ENCODE peak calls at places on chromosome 6, in seven cellular contexts. M, V, Z, L, Y, N and T are unnamed samples.

GRCh38 chr6:32189742-32190053 is 304 bp downstream of the PBX2 start:
- DNase-seq in L (no peak), V (peak), M (no peak), N (no peak), Z (no peak), Y (no peak), T (no peak)

GRCh38 chr6:124738496-124738895 is 223.7 kb upstream of the RNF217 start:
- DNase-seq in Z (no peak), L (no peak), Y (no peak), V (no peak), N (no peak), M (no peak), T (no peak)

GRCh38 chr6:47041741-47042140 is 391 bp downstream of the ADGRF1 start:
- DNase-seq in V (no peak), L (no peak), Y (no peak), M (no peak), N (no peak), Z (no peak), T (no peak)

GRCh38 chr6:34982424-34982852 is 93.4 kb downstream of the ANKS1A start:
- DNase-seq in Z (no peak), Y (peak), V (no peak), L (peak), M (no peak), N (no peak), T (no peak)

GRCh38 chr6:44190712-44191111 is 26.0 kb upstream of the MYMX start:
- DNase-seq in Y (no peak), N (no peak), M (peak), Z (no peak), L (no peak), V (no peak), T (no peak)

GRCh38 chr6:100210138-100210872 is 216.3 kb upstream of the MCHR2 start:
- DNase-seq in Z (no peak), V (no peak), Y (no peak), N (no peak), L (no peak), M (no peak), T (no peak)

GRCh38 chr6:164665328-164665727 is 644.1 kb downstream of the C6orf118 start:
- DNase-seq in Y (no peak), N (no peak), L (no peak), V (no peak), M (no peak), Z (no peak), T (no peak)

GRCh38 chr6:5135783-5136376 is 50.7 kb downstream of the PPP1R3G start:
- DNase-seq in Y (peak), N (no peak), V (peak), L (peak), Z (peak), M (no peak), T (no peak)

GRCh38 chr6:21946298-21946783 is 350.5 kb downstream of the PRL start:
- DNase-seq in N (no peak), L (no peak), Y (no peak), M (no peak), V (no peak), Z (no peak), T (no peak)

GRCh38 chr6:89616531-89616930 is 22.0 kb downstream of the LYRM2 start:
- DNase-seq in M (no peak), V (no peak), L (no peak), Y (no peak), Z (peak), N (no peak), T (no peak)

GRCh38 chr6:43856005-43856765 is 86.2 kb downstream of the VEGFA start:
- DNase-seq in M (no peak), Z (no peak), Y (peak), N (no peak), L (peak), V (peak), T (no peak)

GRCh38 chr6:27726620-27727023 is 185.6 kb downstream of the OR2B2 start:
- DNase-seq in N (no peak), L (peak), Z (peak), M (no peak), Y (peak), V (no peak), T (no peak)

GRCh38 chr6:33427585-33428218 is 7.8 kb downstream of the SYNGAP1 start:
- DNase-seq in L (peak), V (peak), Z (peak), Y (no peak), N (peak), M (no peak), T (peak)

GRCh38 chr6:90217621-90218496 is 78.8 kb downstream of the BACH2 start:
- DNase-seq in M (no peak), V (no peak), N (no peak), L (no peak), Z (peak), Y (peak), T (no peak)

GRCh38 chr6:146741609-146742008 is 142.8 kb downstream of the ADGB start:
- DNase-seq in M (no peak), Z (no peak), N (no peak), Y (peak), L (no peak), V (no peak), T (no peak)

GRCh38 chr6:143336446-143337152 is 113.9 kb downstream of the ADAT2 start:
- DNase-seq in L (no peak), N (no peak), M (no peak), V (no peak), Z (no peak), Y (no peak), T (no peak)

GRCh38 chr6:22020299-22020998 is 276.4 kb downstream of the PRL start:
- DNase-seq in L (no peak), Y (no peak), Z (no peak), M (no peak), N (no peak), V (no peak), T (no peak)

GRCh38 chr6:35402136-35402855 is 49.8 kb upstream of the FANCE start:
- DNase-seq in Z (no peak), L (no peak), N (no peak), V (no peak), Y (peak), M (peak), T (no peak)

GRCh38 chr6:41346435-41346834 is 11.0 kb downstream of the NCR2 start:
- DNase-seq in Z (no peak), Y (no peak), L (no peak), M (no peak), N (no peak), V (no peak), T (no peak)

GRCh38 chr6:130760006-130760405 is 67.2 kb upstream of the SMLR1 start:
- DNase-seq in L (peak), M (no peak), Y (peak), V (peak), N (no peak), Z (peak), T (no peak)
- TF ChIP-seq TAF1 in L (no peak), M (no peak), Y (no peak), V (no peak), N (no peak), Z (no peak), T (no peak)

DNA sequence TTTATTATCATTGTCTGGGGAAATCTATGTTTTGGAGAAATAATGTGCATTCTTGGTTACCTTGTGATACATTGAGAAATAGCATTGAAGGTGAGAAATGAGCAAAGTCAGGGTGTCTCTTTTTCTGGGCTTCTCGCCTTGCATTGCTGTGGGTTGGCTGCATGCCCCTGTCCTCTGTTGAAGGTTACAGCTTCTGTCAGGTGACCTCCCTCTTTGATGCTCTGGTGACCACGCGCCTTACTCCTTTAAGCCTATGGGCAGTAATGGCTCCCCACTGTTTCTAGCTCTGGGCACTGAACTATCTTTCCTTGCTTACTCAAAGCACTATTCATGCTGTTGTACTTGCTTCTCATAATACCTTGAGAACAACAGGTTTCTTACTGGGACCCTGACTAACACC is 14.6 kb downstream of the ADGRB3 start:
- DNase-seq in V (no peak), M (no peak), N (no peak), L (peak), Z (no peak), Y (no peak), T (no peak)
- TF ChIP-seq TAF1 in V (no peak), M (no peak), N (no peak), L (no peak), Z (no peak), Y (no peak), T (no peak)

DNA sequence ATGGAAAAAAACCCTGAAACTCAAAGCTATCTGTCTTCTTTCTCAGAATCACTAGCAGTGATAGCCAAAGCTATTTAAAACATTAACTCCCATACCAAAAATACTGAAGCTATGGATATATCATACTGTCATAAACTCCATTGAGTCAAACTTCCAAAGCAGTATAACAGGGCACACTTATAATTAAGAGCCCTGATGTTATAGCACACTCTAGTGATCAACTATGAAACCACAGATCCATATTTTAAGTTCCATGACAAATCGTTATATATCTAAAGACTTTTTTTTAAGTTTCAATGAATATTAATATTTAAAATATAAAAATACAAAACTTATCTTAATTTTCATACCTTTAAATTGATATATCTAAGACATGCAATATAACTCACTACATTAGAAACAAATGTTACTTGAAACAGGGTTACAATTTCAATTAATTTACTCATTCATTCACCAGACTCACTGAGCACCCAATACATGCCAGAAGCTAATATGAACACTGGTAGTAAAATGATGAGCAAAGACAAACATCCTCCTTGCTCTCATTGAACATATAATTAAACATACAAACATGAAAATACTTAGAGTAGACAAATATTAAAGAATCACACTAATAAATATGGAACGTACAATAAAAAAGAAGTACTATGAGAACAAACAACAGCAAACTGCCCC is 69.3 kb downstream of the IBTK start:
- DNase-seq in Z (no peak), M (no peak), V (peak), N (no peak), Y (peak), L (no peak), T (no peak)
- TF ChIP-seq TAF1 in Z (no peak), M (no peak), V (no peak), N (no peak), Y (no peak), L (no peak), T (no peak)

DNA sequence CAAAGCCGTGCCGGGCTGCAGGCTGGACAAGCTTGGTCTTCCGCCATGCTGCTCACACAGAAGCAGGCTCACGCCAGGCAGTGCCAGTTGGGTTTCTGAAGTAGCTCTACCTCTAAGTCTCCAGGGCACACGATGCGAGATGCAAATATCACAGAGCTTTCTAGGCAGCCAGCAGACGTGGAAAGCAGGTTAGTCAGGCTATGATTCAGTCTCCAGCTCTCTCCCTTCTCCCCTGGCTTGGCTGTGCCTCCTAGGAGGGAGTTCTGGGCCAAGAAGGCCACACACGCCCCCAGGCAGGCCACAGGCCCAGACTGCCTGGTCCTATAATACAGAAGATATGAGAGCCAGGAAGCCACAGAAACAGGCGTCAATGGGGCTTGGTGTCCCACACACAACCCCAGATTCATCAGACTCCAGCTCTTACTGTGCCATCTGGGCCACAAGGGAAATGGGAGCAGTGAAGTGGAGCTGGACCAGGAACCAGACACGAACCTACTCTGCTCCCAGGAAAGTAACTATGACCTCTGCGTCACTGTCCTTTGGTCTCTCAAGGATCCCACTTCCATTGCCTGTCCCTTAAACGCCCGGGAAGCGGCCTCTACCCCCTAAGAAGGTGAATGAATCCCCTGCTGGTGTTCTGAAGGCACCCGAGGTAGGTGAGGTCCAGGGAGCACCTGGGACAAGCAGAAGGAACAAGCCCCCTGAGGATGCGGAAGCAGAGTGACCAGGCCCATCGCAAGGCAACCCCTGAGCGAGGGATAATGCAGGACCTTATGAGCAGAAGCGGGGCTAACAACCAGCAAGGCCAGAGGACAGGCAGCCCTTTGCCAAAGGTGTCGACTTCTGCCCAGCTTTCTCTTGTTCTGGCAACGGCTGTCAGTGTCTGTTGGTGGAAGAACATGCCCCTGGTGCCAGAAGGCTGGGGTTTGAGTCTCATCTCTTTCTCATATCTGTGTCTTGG is 61.1 kb downstream of the GFOD1 start:
- DNase-seq in M (peak), Y (no peak), L (no peak), N (no peak), Z (no peak), V (no peak), T (no peak)
- TF ChIP-seq TAF1 in M (peak), Y (no peak), L (no peak), N (no peak), Z (no peak), V (no peak), T (no peak)

DNA sequence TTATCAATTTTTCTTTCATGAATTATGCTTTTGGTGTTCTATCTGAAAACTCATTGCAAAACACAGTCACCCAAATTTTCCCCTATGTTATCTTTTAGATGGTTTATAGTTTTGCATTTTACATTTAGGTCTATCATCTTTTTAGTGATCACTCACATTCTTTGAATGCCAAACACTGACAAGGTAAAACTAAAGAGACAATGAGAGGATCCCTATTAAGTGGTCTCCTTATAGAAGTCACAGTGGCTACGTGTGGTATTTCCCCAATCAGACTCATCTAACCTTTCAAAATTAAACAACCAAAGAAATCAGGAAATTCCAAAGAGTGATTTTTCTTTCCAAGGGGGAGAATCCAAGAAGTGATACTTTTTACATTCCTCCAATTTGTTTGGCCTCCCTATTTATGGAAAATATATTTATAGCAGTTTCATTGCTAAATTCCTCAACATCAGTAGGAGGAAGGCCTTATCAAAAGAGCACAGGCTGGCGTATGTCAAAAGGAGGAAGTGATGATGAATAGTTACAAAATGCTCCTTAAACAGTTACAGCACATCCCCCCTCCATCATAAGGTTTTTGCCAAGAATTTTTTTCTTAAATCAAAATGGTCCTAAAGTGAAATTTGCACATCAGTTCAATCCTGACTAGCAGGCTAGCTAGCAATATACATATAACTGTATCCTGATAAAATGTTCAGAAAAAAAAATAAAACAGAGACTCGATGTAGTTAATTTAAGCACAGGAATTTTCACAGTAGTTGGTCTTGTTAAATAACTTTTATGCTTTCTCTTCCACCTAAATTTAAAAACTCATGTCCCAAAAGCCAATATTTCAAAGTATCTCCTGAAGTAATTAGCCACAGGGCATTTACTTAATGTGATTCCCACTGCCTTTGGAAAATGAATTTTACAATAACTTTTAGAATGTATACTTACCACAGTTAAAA is 76.2 kb upstream of the IPCEF1 start:
- DNase-seq in M (no peak), L (peak), Z (no peak), V (no peak), N (no peak), Y (no peak), T (no peak)
- TF ChIP-seq TAF1 in M (no peak), L (no peak), Z (no peak), V (no peak), N (no peak), Y (no peak), T (no peak)

GRCh38 chr6:69145062-69145461 is 510.0 kb downstream of the ADGRB3 start:
- DNase-seq in M (no peak), Z (no peak), Y (no peak), L (no peak), V (no peak), N (no peak), T (no peak)
- TF ChIP-seq TAF1 in M (no peak), Z (no peak), Y (no peak), L (no peak), V (no peak), N (no peak), T (no peak)

GRCh38 chr6:19692506-19693298 is 144.5 kb upstream of the ID4 start:
- DNase-seq in Z (no peak), L (no peak), M (no peak), Y (no peak), V (no peak), N (no peak), T (no peak)
- TF ChIP-seq TAF1 in Z (no peak), L (no peak), M (no peak), Y (no peak), V (no peak), N (no peak), T (no peak)